ENCODE peak calls at places on chromosomes 3 and 15, in four cellular contexts. One of them, this sample, is unnamed.
A peak's percentile ranks its signal among the peaks of the same experiment; 100 is the strongest.

GRCh38 chr3:112327371-112327951 is 5.5 kb upstream of the CD200 start:
- DNase-seq in H9: no peak
- DNase-seq in progenitor cell of endocrine pancreas: no peak
- DNase-seq in GM23338: peak; percentile 77
- DNase-seq in this sample: no peak

GRCh38 chr15:68418611-68419161 is 13.3 kb downstream of the ITGA11 start:
- DNase-seq in H9: no peak
- DNase-seq in progenitor cell of endocrine pancreas: no peak
- DNase-seq in GM23338: no peak
- DNase-seq in this sample: peak; percentile 74

GRCh38 chr3:183357564-183358079 is 70.8 kb downstream of the MCF2L2 start:
- DNase-seq in H9: no peak
- DNase-seq in progenitor cell of endocrine pancreas: no peak
- DNase-seq in GM23338: no peak
- DNase-seq in this sample: no peak

GRCh38 chr15:84834227-84834955 is 17.2 kb downstream of the ALPK3 start:
- DNase-seq in H9: no peak
- DNase-seq in progenitor cell of endocrine pancreas: no peak
- DNase-seq in GM23338: no peak
- DNase-seq in this sample: no peak

GRCh38 chr3:42175841-42176240 is 84.7 kb downstream of the TRAK1 start:
- DNase-seq in H9: no peak
- DNase-seq in progenitor cell of endocrine pancreas: no peak
- DNase-seq in GM23338: no peak
- DNase-seq in this sample: no peak

GRCh38 chr3:133437391-133438093 is 37.7 kb downstream of the BFSP2 start:
- DNase-seq in H9: no peak
- DNase-seq in progenitor cell of endocrine pancreas: no peak
- DNase-seq in GM23338: peak; percentile 27
- DNase-seq in this sample: no peak

GRCh38 chr3:171393032-171393744 is 67.0 kb downstream of the TNIK start:
- DNase-seq in H9: peak; percentile 34
- DNase-seq in progenitor cell of endocrine pancreas: no peak
- DNase-seq in GM23338: peak; percentile 82
- DNase-seq in this sample: no peak

GRCh38 chr3:31947671-31948091 is 33.4 kb downstream of the OSBPL10 start:
- DNase-seq in H9: no peak
- DNase-seq in progenitor cell of endocrine pancreas: no peak
- DNase-seq in GM23338: no peak
- DNase-seq in this sample: no peak

GRCh38 chr3:141150431-141150830 is 81.2 kb upstream of the PXYLP1 start:
- DNase-seq in H9: no peak
- DNase-seq in progenitor cell of endocrine pancreas: no peak
- DNase-seq in GM23338: peak; percentile 28
- DNase-seq in this sample: no peak

GRCh38 chr15:40931300-40932142 is 2.4 kb downstream of the DLL4 start:
- DNase-seq in H9: no peak
- DNase-seq in progenitor cell of endocrine pancreas: no peak
- DNase-seq in GM23338: no peak
- DNase-seq in this sample: no peak

GRCh38 chr15:59247364-59247763 is 40.7 kb downstream of the LDHAL6B start:
- DNase-seq in H9: peak; percentile 71
- DNase-seq in progenitor cell of endocrine pancreas: peak; percentile 18
- DNase-seq in GM23338: peak; percentile 92
- DNase-seq in this sample: no peak

GRCh38 chr15:61682891-61683500 is 377.3 kb downstream of the VPS13C start:
- DNase-seq in H9: no peak
- DNase-seq in progenitor cell of endocrine pancreas: no peak
- DNase-seq in GM23338: no peak
- DNase-seq in this sample: no peak

GRCh38 chr3:151538706-151539403 is 78.0 kb upstream of the IGSF10 start:
- DNase-seq in H9: no peak
- DNase-seq in progenitor cell of endocrine pancreas: no peak
- DNase-seq in GM23338: peak; percentile 54
- DNase-seq in this sample: no peak

DNA sequence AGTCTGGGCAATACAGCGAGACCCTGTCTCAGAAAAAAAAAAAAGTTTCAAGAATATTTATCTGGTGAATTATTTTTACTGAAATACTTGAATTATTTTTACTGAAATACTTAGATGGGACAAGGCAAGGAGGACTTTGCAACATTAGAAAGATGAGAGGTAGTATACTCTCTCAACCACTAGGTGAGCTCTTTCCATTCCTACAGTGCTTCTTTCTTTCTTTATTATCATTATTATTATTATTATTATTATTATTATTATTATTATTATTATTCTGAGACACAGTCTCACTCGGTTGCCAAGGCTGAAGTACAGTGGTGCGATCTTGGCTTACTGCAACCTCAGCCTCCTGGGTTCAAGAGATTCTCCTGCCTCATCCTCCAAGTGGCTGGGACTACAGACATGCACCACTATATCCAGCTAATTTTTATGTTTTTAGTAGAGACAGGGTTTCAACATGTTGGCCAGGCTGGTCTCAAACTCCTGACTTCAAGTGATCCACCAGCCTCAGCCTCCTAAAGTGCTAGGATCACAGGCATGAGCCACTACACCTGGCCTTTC is 468.8 kb downstream of the MAGI1 start:
- DNase-seq in H9: no peak
- DNase-seq in progenitor cell of endocrine pancreas: no peak
- DNase-seq in GM23338: no peak
- DNase-seq in this sample: no peak
- TF ChIP-seq CTCF in H9: peak; percentile 66
- TF ChIP-seq CTCF in progenitor cell of endocrine pancreas: peak; percentile 42
- TF ChIP-seq CTCF in GM23338: no peak
- TF ChIP-seq CTCF in this sample: no peak

GRCh38 chr3:157347577-157348303 is 88.9 kb upstream of the PTX3 start:
- DNase-seq in H9: peak; percentile 89
- DNase-seq in progenitor cell of endocrine pancreas: no peak
- DNase-seq in GM23338: peak; percentile 87
- DNase-seq in this sample: no peak
- TF ChIP-seq CTCF in H9: peak; percentile 93
- TF ChIP-seq CTCF in progenitor cell of endocrine pancreas: peak; percentile 35
- TF ChIP-seq CTCF in GM23338: peak; percentile 91
- TF ChIP-seq CTCF in this sample: peak; percentile 44

GRCh38 chr3:89533320-89533719 is 425.9 kb downstream of the EPHA3 start:
- DNase-seq in H9: no peak
- DNase-seq in progenitor cell of endocrine pancreas: no peak
- DNase-seq in GM23338: no peak
- DNase-seq in this sample: no peak

GRCh38 chr3:89522168-89522567 is 414.7 kb downstream of the EPHA3 start:
- DNase-seq in H9: no peak
- DNase-seq in progenitor cell of endocrine pancreas: no peak
- DNase-seq in GM23338: no peak
- DNase-seq in this sample: no peak

GRCh38 chr3:89525597-89525996 is 418.2 kb downstream of the EPHA3 start:
- DNase-seq in H9: no peak
- DNase-seq in progenitor cell of endocrine pancreas: no peak
- DNase-seq in GM23338: no peak
- DNase-seq in this sample: no peak

GRCh38 chr3:89527736-89528335 is 420.4 kb downstream of the EPHA3 start:
- DNase-seq in H9: no peak
- DNase-seq in progenitor cell of endocrine pancreas: no peak
- DNase-seq in GM23338: peak; percentile 36
- DNase-seq in this sample: no peak
- TF ChIP-seq CTCF in H9: peak; percentile 39
- TF ChIP-seq CTCF in progenitor cell of endocrine pancreas: no peak
- TF ChIP-seq CTCF in GM23338: peak; percentile 41
- TF ChIP-seq CTCF in this sample: peak; percentile 11

DNA sequence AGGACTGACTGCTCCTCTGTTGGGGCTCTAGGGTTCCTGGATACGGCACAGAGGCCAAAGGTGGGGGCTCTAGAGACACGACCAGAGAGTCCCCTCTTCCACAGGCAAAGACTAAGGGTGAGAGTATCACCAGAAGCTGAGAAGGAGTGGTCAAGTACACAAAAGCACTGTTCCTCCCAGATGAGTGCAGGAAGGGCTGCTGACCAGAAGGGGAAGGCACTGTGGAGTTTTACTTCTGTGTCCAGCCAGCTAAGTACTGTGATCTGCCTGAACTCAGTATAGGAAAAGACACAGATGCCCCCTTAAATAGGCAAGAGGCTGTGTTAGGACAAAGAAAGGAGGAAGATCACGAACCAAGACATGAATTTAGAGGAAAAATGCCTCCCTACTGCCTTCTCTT is 11.7 kb downstream of the MRPS11 start:
- DNase-seq in H9: no peak
- DNase-seq in progenitor cell of endocrine pancreas: no peak
- DNase-seq in GM23338: no peak
- DNase-seq in this sample: no peak
- TF ChIP-seq CTCF in H9: peak; percentile 35
- TF ChIP-seq CTCF in progenitor cell of endocrine pancreas: no peak
- TF ChIP-seq CTCF in GM23338: peak; percentile 13
- TF ChIP-seq CTCF in this sample: no peak

GRCh38 chr15:65086680-65087111 is 10.2 kb downstream of the KBTBD13 start:
- DNase-seq in H9: no peak
- DNase-seq in progenitor cell of endocrine pancreas: no peak
- DNase-seq in GM23338: peak; percentile 49
- DNase-seq in this sample: no peak
- TF ChIP-seq CTCF in H9: peak; percentile 44
- TF ChIP-seq CTCF in progenitor cell of endocrine pancreas: no peak
- TF ChIP-seq CTCF in GM23338: peak; percentile 27
- TF ChIP-seq CTCF in this sample: no peak

DNA sequence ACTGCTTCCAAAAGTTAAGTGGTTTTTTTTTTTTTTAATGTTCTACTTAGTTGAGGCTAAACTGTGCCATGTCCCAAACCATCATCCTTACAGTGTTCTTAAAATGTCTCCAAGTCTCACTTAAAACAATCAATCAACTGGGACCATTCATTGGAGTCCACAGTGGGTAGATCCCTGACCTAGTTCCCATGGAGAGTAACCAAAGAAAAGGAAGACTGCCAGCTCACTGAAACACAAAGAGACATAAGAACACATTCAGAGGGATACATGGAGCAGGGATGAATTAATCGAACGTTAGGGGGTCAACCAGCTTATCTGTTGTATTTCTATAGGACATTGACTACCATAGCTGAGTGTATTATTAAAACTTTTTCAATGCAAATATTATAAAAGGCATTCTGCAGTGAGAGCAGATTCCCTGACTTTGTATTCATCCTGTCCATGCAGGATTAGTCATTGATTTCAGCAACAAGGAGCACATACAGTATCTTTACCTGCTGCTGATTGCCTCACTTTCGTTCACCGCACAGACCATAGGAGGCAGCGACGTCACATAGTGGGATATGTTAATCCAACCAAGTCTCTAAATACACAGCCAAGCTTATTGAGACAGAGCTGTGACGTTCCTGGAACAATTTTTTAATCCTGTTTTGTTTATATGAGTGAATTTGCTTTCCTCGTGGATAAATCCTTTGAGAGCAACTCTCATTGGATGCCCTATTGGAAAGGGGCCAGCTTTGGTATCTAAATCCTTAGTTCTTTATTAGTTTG is 365.0 kb upstream of the RBMS3 start:
- DNase-seq in H9: peak; percentile 43
- DNase-seq in progenitor cell of endocrine pancreas: no peak
- DNase-seq in GM23338: peak; percentile 64
- DNase-seq in this sample: no peak
- TF ChIP-seq CTCF in H9: peak; percentile 39
- TF ChIP-seq CTCF in progenitor cell of endocrine pancreas: peak; percentile 40
- TF ChIP-seq CTCF in GM23338: peak; percentile 81
- TF ChIP-seq CTCF in this sample: peak; percentile 54

GRCh38 chr3:80682951-80683350 is 915.2 kb upstream of the ROBO1 start:
- DNase-seq in H9: no peak
- DNase-seq in progenitor cell of endocrine pancreas: no peak
- DNase-seq in GM23338: no peak
- DNase-seq in this sample: no peak

DNA sequence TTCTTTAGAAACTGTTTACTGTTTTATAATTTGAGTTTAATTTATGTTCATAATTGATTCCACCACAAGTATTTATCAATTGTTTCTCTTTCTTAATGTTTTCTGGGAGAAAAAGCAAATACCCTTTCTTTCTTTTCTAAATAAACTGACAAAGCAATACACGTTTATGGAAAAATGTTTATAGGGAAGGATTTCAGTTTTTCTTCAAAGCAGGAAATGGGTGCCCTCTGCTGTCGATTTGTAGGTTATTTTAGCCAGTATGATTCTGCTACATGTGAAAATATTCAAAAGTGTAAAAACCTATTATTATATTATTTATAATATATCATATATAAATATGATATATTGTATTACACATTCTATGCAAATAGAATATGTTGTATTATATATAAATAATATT is 921.0 kb upstream of the ROBO1 start:
- DNase-seq in H9: no peak
- DNase-seq in progenitor cell of endocrine pancreas: no peak
- DNase-seq in GM23338: peak; percentile 19
- DNase-seq in this sample: no peak
- TF ChIP-seq CTCF in H9: peak; percentile 67
- TF ChIP-seq CTCF in progenitor cell of endocrine pancreas: peak; percentile 61
- TF ChIP-seq CTCF in GM23338: peak; percentile 50
- TF ChIP-seq CTCF in this sample: peak; percentile 65

DNA sequence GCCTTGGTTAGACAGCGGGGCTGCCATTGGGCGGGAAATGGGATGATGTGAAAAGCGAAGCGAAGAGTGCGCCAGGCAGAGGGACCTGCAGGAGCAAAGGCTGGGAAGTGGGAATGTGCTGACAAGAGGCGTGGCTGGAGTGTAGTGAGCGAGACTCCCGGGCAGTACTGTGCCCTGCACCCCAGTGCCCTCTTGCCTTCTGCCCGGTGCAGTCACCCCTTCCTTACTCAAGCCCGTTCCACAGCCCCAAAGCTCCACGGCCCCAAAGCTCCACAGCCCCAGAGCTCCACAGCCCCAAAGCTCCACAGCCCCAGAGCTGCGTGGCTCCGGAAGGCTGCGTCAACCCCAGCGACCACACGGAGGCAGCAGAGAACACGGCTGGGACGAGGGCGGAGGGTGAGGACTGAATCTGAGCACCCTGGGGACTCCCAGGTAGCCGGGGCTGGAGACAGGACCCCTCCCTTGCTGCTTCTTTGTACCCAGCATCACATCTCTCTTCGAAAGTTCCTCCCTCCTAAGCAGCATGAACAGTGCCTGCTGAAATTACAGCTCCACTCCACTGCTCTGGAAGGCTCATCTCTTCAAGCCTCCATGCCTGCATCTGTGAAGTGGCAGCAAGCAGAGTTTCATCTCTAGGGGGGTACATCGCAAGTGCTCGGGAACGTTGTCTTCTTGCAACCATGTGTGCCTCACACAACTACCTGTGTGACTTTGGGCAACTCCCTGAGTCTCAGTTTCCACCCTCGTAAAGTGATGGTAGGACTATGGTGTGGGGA is 108.9 kb downstream of the FBLN2 start:
- DNase-seq in H9: peak; percentile 76
- DNase-seq in progenitor cell of endocrine pancreas: peak; percentile 53
- DNase-seq in GM23338: peak; percentile 75
- DNase-seq in this sample: no peak
- TF ChIP-seq CTCF in H9: peak; percentile 93
- TF ChIP-seq CTCF in progenitor cell of endocrine pancreas: peak; percentile 79
- TF ChIP-seq CTCF in GM23338: peak; percentile 99
- TF ChIP-seq CTCF in this sample: peak; percentile 86

This sample was measured in osteocyte.